ENCODE peak calls at places on chromosomes 13 and 19, in nine cellular contexts. One of them, this sample, is unnamed.

GRCh38 chr13:87128006-87128405 is 543.2 kb upstream of the SLITRK5 start:
- DNase-seq in tibial artery: no peak
- DNase-seq in fibroblast of the aortic adventitia: peak
- DNase-seq in Calu3: no peak
- DNase-seq in CD4-positive, alpha-beta T cell: no peak
- DNase-seq in HCT116: no peak
- DNase-seq in fibroblast of lung: peak
- DNase-seq in AG04450: no peak
- DNase-seq in heart left ventricle: no peak
- DNase-seq in this sample: no peak

GRCh38 chr13:109096101-109096500 is 466.7 kb downstream of the MYO16 start:
- DNase-seq in fibroblast of the aortic adventitia: no peak
- DNase-seq in heart left ventricle: no peak
- DNase-seq in fibroblast of lung: no peak
- DNase-seq in AG04450: no peak
- DNase-seq in tibial artery: no peak
- DNase-seq in Calu3: no peak
- DNase-seq in HCT116: no peak
- DNase-seq in CD4-positive, alpha-beta T cell: no peak
- DNase-seq in this sample: no peak

GRCh38 chr19:38173324-38174041 is 50.5 kb downstream of the DPF1 start:
- DNase-seq in AG04450: no peak
- DNase-seq in tibial artery: peak
- DNase-seq in fibroblast of lung: peak
- DNase-seq in HCT116: no peak
- DNase-seq in heart left ventricle: peak
- DNase-seq in fibroblast of the aortic adventitia: peak
- DNase-seq in Calu3: no peak
- DNase-seq in CD4-positive, alpha-beta T cell: no peak
- DNase-seq in this sample: no peak

GRCh38 chr19:11381535-11382369 is 2.4 kb downstream of the EPOR start:
- DNase-seq in AG04450: no peak
- DNase-seq in heart left ventricle: peak
- DNase-seq in HCT116: peak
- DNase-seq in CD4-positive, alpha-beta T cell: peak
- DNase-seq in fibroblast of lung: peak
- DNase-seq in tibial artery: peak
- DNase-seq in fibroblast of the aortic adventitia: peak
- DNase-seq in Calu3: peak
- DNase-seq in this sample: peak

GRCh38 chr13:113789167-113789566 is 30.1 kb downstream of the TMEM255B start:
- DNase-seq in HCT116: no peak
- DNase-seq in Calu3: no peak
- DNase-seq in CD4-positive, alpha-beta T cell: no peak
- DNase-seq in heart left ventricle: no peak
- DNase-seq in tibial artery: no peak
- DNase-seq in fibroblast of lung: no peak
- DNase-seq in AG04450: no peak
- DNase-seq in fibroblast of the aortic adventitia: no peak
- DNase-seq in this sample: no peak

GRCh38 chr13:27353653-27354052 is 70.8 kb upstream of the GTF3A start:
- DNase-seq in heart left ventricle: no peak
- DNase-seq in tibial artery: no peak
- DNase-seq in fibroblast of lung: no peak
- DNase-seq in AG04450: no peak
- DNase-seq in CD4-positive, alpha-beta T cell: no peak
- DNase-seq in HCT116: no peak
- DNase-seq in fibroblast of the aortic adventitia: no peak
- DNase-seq in Calu3: no peak
- DNase-seq in this sample: no peak

GRCh38 chr13:107203146-107203847 is 635.4 kb upstream of the ARGLU1 start:
- DNase-seq in Calu3: peak
- DNase-seq in heart left ventricle: no peak
- DNase-seq in fibroblast of the aortic adventitia: peak
- DNase-seq in CD4-positive, alpha-beta T cell: no peak
- DNase-seq in HCT116: no peak
- DNase-seq in tibial artery: no peak
- DNase-seq in AG04450: no peak
- DNase-seq in fibroblast of lung: peak
- DNase-seq in this sample: peak

GRCh38 chr19:49071860-49072547 is 495 bp downstream of the KCNA7 start:
- DNase-seq in tibial artery: no peak
- DNase-seq in fibroblast of lung: no peak
- DNase-seq in heart left ventricle: no peak
- DNase-seq in HCT116: no peak
- DNase-seq in CD4-positive, alpha-beta T cell: no peak
- DNase-seq in Calu3: no peak
- DNase-seq in fibroblast of the aortic adventitia: no peak
- DNase-seq in AG04450: no peak
- DNase-seq in this sample: no peak

GRCh38 chr13:32116210-32116609 is 84.6 kb downstream of the FRY start:
- DNase-seq in HCT116: no peak
- DNase-seq in AG04450: no peak
- DNase-seq in fibroblast of lung: peak
- DNase-seq in heart left ventricle: no peak
- DNase-seq in Calu3: no peak
- DNase-seq in fibroblast of the aortic adventitia: peak
- DNase-seq in tibial artery: no peak
- DNase-seq in CD4-positive, alpha-beta T cell: no peak
- DNase-seq in this sample: peak

GRCh38 chr19:8595651-8596050 is 14.9 kb downstream of the ADAMTS10 start:
- DNase-seq in Calu3: no peak
- DNase-seq in tibial artery: no peak
- DNase-seq in fibroblast of the aortic adventitia: no peak
- DNase-seq in AG04450: no peak
- DNase-seq in CD4-positive, alpha-beta T cell: no peak
- DNase-seq in heart left ventricle: no peak
- DNase-seq in HCT116: no peak
- DNase-seq in fibroblast of lung: no peak
- DNase-seq in this sample: no peak

GRCh38 chr13:29801102-29801501 is 49.3 kb downstream of the UBL3 start:
- DNase-seq in fibroblast of the aortic adventitia: no peak
- DNase-seq in Calu3: no peak
- DNase-seq in HCT116: no peak
- DNase-seq in AG04450: no peak
- DNase-seq in heart left ventricle: no peak
- DNase-seq in tibial artery: no peak
- DNase-seq in fibroblast of lung: no peak
- DNase-seq in CD4-positive, alpha-beta T cell: no peak
- DNase-seq in this sample: no peak

GRCh38 chr13:113850722-113851479 is 13.0 kb downstream of the GAS6 start:
- DNase-seq in AG04450: no peak
- DNase-seq in CD4-positive, alpha-beta T cell: no peak
- DNase-seq in heart left ventricle: no peak
- DNase-seq in fibroblast of lung: no peak
- DNase-seq in Calu3: no peak
- DNase-seq in HCT116: no peak
- DNase-seq in fibroblast of the aortic adventitia: no peak
- DNase-seq in tibial artery: no peak
- DNase-seq in this sample: no peak

GRCh38 chr13:53782400-53783030 is 753.9 kb downstream of the OLFM4 start:
- DNase-seq in fibroblast of lung: peak
- DNase-seq in tibial artery: no peak
- DNase-seq in HCT116: no peak
- DNase-seq in CD4-positive, alpha-beta T cell: no peak
- DNase-seq in AG04450: no peak
- DNase-seq in fibroblast of the aortic adventitia: peak
- DNase-seq in Calu3: peak
- DNase-seq in heart left ventricle: no peak
- DNase-seq in this sample: peak

GRCh38 chr19:41366089-41366488 is 2.1 kb upstream of the B9D2 start:
- DNase-seq in Calu3: peak
- DNase-seq in HCT116: no peak
- DNase-seq in fibroblast of the aortic adventitia: no peak
- DNase-seq in AG04450: no peak
- DNase-seq in CD4-positive, alpha-beta T cell: no peak
- DNase-seq in tibial artery: no peak
- DNase-seq in fibroblast of lung: no peak
- DNase-seq in heart left ventricle: no peak
- DNase-seq in this sample: peak

GRCh38 chr13:110445722-110446569 is 115.6 kb downstream of the RAB20 start:
- DNase-seq in HCT116: no peak
- DNase-seq in fibroblast of lung: no peak
- DNase-seq in CD4-positive, alpha-beta T cell: no peak
- DNase-seq in fibroblast of the aortic adventitia: no peak
- DNase-seq in Calu3: no peak
- DNase-seq in AG04450: no peak
- DNase-seq in heart left ventricle: no peak
- DNase-seq in tibial artery: peak
- DNase-seq in this sample: peak

GRCh38 chr13:110445183-110445582 is 116.3 kb downstream of the RAB20 start:
- DNase-seq in AG04450: no peak
- DNase-seq in fibroblast of the aortic adventitia: no peak
- DNase-seq in tibial artery: no peak
- DNase-seq in CD4-positive, alpha-beta T cell: no peak
- DNase-seq in heart left ventricle: no peak
- DNase-seq in fibroblast of lung: peak
- DNase-seq in Calu3: no peak
- DNase-seq in HCT116: no peak
- DNase-seq in this sample: peak

GRCh38 chr13:110443633-110444225 is 117.8 kb downstream of the RAB20 start:
- DNase-seq in fibroblast of lung: no peak
- DNase-seq in AG04450: no peak
- DNase-seq in Calu3: no peak
- DNase-seq in heart left ventricle: no peak
- DNase-seq in HCT116: no peak
- DNase-seq in fibroblast of the aortic adventitia: no peak
- DNase-seq in CD4-positive, alpha-beta T cell: no peak
- DNase-seq in tibial artery: peak
- DNase-seq in this sample: peak

GRCh38 chr13:110442946-110443632 is 118.4 kb downstream of the RAB20 start:
- DNase-seq in fibroblast of the aortic adventitia: peak
- DNase-seq in AG04450: no peak
- DNase-seq in HCT116: no peak
- DNase-seq in tibial artery: peak
- DNase-seq in Calu3: no peak
- DNase-seq in heart left ventricle: no peak
- DNase-seq in CD4-positive, alpha-beta T cell: no peak
- DNase-seq in fibroblast of lung: peak
- DNase-seq in this sample: peak

GRCh38 chr13:110444226-110444653 is 117.3 kb downstream of the RAB20 start:
- DNase-seq in CD4-positive, alpha-beta T cell: no peak
- DNase-seq in HCT116: peak
- DNase-seq in AG04450: no peak
- DNase-seq in tibial artery: peak
- DNase-seq in fibroblast of the aortic adventitia: peak
- DNase-seq in heart left ventricle: no peak
- DNase-seq in Calu3: peak
- DNase-seq in fibroblast of lung: peak
- DNase-seq in this sample: peak
- TF ChIP-seq CTCF in CD4-positive, alpha-beta T cell: no peak
- TF ChIP-seq CTCF in HCT116: peak
- TF ChIP-seq CTCF in AG04450: no peak
- TF ChIP-seq CTCF in tibial artery: peak
- TF ChIP-seq CTCF in fibroblast of the aortic adventitia: peak
- TF ChIP-seq CTCF in heart left ventricle: peak
- TF ChIP-seq CTCF in Calu3: no peak
- TF ChIP-seq CTCF in fibroblast of lung: peak
- TF ChIP-seq CTCF in this sample: peak

DNA sequence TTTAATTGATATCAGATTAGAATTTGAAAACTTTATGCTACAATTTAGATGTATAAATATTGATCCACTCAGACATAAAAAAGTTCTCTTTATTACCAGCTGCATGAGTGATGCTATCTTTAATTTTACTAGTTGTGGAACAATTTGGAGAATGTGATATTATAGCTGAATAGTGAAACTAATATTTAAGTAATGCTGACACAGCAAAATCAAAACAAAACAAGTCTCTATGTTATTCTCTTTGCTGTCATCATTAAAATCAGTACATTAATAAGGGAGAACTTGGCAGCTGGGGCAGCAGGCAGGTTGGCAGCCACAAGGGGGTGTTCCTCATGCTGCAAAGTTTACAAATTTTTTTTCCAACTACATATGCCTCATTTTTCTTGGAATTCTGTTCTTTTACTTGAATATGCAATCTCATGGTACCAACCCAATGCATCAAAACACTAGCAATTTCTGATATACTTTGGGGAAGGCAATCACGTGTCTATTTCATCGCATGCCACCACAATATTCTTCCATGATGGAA is 585.3 kb downstream of the FGF9 start:
- DNase-seq in heart left ventricle: no peak
- DNase-seq in AG04450: no peak
- DNase-seq in fibroblast of lung: no peak
- DNase-seq in tibial artery: no peak
- DNase-seq in CD4-positive, alpha-beta T cell: no peak
- DNase-seq in HCT116: no peak
- DNase-seq in fibroblast of the aortic adventitia: no peak
- DNase-seq in Calu3: no peak
- DNase-seq in this sample: no peak
- TF ChIP-seq CTCF in heart left ventricle: peak
- TF ChIP-seq CTCF in AG04450: no peak
- TF ChIP-seq CTCF in fibroblast of lung: no peak
- TF ChIP-seq CTCF in tibial artery: no peak
- TF ChIP-seq CTCF in CD4-positive, alpha-beta T cell: no peak
- TF ChIP-seq CTCF in HCT116: no peak
- TF ChIP-seq CTCF in fibroblast of the aortic adventitia: no peak
- TF ChIP-seq CTCF in Calu3: no peak
- TF ChIP-seq CTCF in this sample: no peak

DNA sequence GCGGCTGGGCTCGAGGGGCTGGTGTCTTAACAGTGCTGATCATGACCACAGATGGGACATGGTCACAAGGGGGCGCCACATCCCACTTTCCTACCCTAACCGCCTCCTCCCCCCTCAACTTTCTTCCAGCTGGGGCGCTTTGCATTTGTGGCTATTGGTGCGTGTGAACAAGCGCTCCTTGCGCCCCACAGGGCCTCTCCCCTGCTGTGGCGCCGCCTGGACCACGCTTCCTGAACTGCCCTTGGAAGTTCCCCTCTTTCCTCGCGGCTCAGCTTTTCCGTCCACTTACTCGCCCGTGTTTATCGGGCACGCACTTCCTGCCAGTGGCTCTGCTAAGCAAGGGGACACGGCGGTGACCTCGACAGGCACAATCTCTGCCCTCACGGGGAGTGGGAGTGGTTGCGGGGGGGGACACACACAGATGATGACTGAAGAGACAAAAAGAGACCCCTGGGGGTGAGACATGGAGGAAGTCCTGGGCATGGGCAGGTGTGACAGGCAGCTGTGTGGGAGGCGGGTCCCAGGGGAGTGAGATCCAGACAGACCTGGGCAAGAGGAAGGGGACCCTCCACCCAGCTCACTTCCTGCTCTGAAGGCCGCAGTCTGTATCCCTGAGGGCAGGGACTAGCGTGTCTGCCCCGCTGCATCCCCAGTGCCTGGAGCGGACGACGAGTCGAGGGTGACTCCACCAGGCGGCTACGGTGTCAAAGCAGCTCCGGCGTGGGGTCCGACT is 40.3 kb downstream of the ZNF787 start:
- DNase-seq in CD4-positive, alpha-beta T cell: peak
- DNase-seq in fibroblast of the aortic adventitia: peak
- DNase-seq in fibroblast of lung: peak
- DNase-seq in tibial artery: peak
- DNase-seq in AG04450: peak
- DNase-seq in Calu3: peak
- DNase-seq in HCT116: peak
- DNase-seq in heart left ventricle: peak
- DNase-seq in this sample: peak
- TF ChIP-seq CTCF in CD4-positive, alpha-beta T cell: peak
- TF ChIP-seq CTCF in fibroblast of the aortic adventitia: peak
- TF ChIP-seq CTCF in fibroblast of lung: peak
- TF ChIP-seq CTCF in tibial artery: peak
- TF ChIP-seq CTCF in AG04450: peak
- TF ChIP-seq CTCF in Calu3: peak
- TF ChIP-seq CTCF in HCT116: peak
- TF ChIP-seq CTCF in heart left ventricle: peak
- TF ChIP-seq CTCF in this sample: peak

GRCh38 chr19:2213799-2214198 is 22.3 kb downstream of the PLEKHJ1 start:
- DNase-seq in tibial artery: no peak
- DNase-seq in heart left ventricle: no peak
- DNase-seq in Calu3: no peak
- DNase-seq in fibroblast of lung: no peak
- DNase-seq in fibroblast of the aortic adventitia: no peak
- DNase-seq in CD4-positive, alpha-beta T cell: no peak
- DNase-seq in HCT116: no peak
- DNase-seq in AG04450: no peak
- DNase-seq in this sample: no peak
- TF ChIP-seq CTCF in tibial artery: no peak
- TF ChIP-seq CTCF in heart left ventricle: no peak
- TF ChIP-seq CTCF in Calu3: no peak
- TF ChIP-seq CTCF in fibroblast of lung: no peak
- TF ChIP-seq CTCF in fibroblast of the aortic adventitia: no peak
- TF ChIP-seq CTCF in CD4-positive, alpha-beta T cell: no peak
- TF ChIP-seq CTCF in HCT116: no peak
- TF ChIP-seq CTCF in AG04450: no peak
- TF ChIP-seq CTCF in this sample: no peak